ENCODE peak calls at places on chromosomes 2 and 18, in six cellular contexts. P, O, G, Z, U and H are unnamed samples.

GRCh38 chr2:86072271-86072858 is 33.3 kb downstream of the POLR1A start:
- DNase-seq in P (peak), Z (no peak), G (no peak), O (no peak), U (peak), H (peak)

GRCh38 chr2:211568439-211568838 is 970.2 kb downstream of the ERBB4 start:
- DNase-seq in O (no peak), P (no peak), U (no peak), Z (no peak), G (no peak), H (no peak)

GRCh38 chr2:29562319-29562718 is 359.1 kb downstream of the ALK start:
- DNase-seq in O (no peak), G (peak), Z (no peak), U (no peak), P (no peak), H (no peak)

GRCh38 chr18:45254683-45255082 is 360.6 kb upstream of the SLC14A2 start:
- DNase-seq in O (no peak), U (peak), Z (no peak), P (peak), G (no peak), H (peak)

GRCh38 chr18:34723143-34723542 is 13.0 kb downstream of the DTNA start:
- DNase-seq in Z (no peak), G (no peak), P (no peak), O (no peak), U (no peak), H (no peak)

GRCh38 chr2:67243919-67244318 is 153.2 kb upstream of the ETAA1 start:
- DNase-seq in G (no peak), U (no peak), Z (no peak), P (no peak), O (no peak), H (no peak)

GRCh38 chr18:79856119-79857080 is 58.7 kb downstream of the KCNG2 start:
- DNase-seq in G (peak), U (peak), P (no peak), Z (no peak), O (no peak), H (no peak)

GRCh38 chr2:1690056-1690775 is 54.1 kb downstream of the PXDN start:
- DNase-seq in O (no peak), Z (no peak), P (no peak), U (no peak), G (no peak), H (no peak)

GRCh38 chr2:177589191-177589590 is 196.6 kb downstream of the AGPS start:
- DNase-seq in O (no peak), Z (no peak), U (no peak), G (no peak), P (no peak), H (no peak)

GRCh38 chr18:62033756-62034155 is 140.9 kb upstream of the RNF152 start:
- DNase-seq in O (no peak), G (no peak), Z (no peak), U (no peak), P (no peak), H (no peak)

GRCh38 chr18:46207985-46208384 is 103.8 kb downstream of the HAUS1 start:
- DNase-seq in O (no peak), G (no peak), U (no peak), Z (no peak), P (no peak), H (no peak)

GRCh38 chr2:10294077-10294476 is 8.6 kb upstream of the HPCAL1 start:
- DNase-seq in G (no peak), Z (no peak), O (no peak), P (no peak), U (no peak), H (no peak)

GRCh38 chr2:45190481-45190880 is 181.2 kb upstream of the SIX2 start:
- DNase-seq in O (no peak), P (no peak), Z (no peak), U (no peak), G (peak), H (peak)

GRCh38 chr2:3244486-3244885 is 133.1 kb downstream of the EIPR1 start:
- DNase-seq in P (no peak), U (no peak), Z (no peak), O (no peak), G (no peak), H (no peak)

GRCh38 chr2:61090386-61090921 is 24.8 kb downstream of the SANBR start:
- DNase-seq in U (no peak), G (peak), Z (no peak), O (no peak), P (no peak), H (no peak)

GRCh38 chr2:63669596-63669995 is 80.8 kb downstream of the MDH1 start:
- DNase-seq in G (peak), P (no peak), U (no peak), O (no peak), Z (no peak), H (no peak)

GRCh38 chr2:195590199-195590865 is 66.7 kb upstream of the SLC39A10 start:
- DNase-seq in U (no peak), O (no peak), G (no peak), Z (no peak), P (no peak), H (no peak)

GRCh38 chr2:226699321-226699720 is 100.3 kb downstream of the IRS1 start:
- DNase-seq in Z (no peak), U (peak), O (no peak), P (peak), G (peak), H (peak)

GRCh38 chr2:124264496-124265160 is 239.5 kb downstream of the CNTNAP5 start:
- DNase-seq in G (no peak), O (no peak), U (no peak), P (no peak), Z (no peak), H (no peak)

GRCh38 chr18:8052237-8052701 is 485.2 kb downstream of the PTPRM start:
- DNase-seq in O (peak), P (no peak), Z (no peak), G (peak), U (no peak), H (no peak)

GRCh38 chr2:15943914-15944313 is 3.6 kb downstream of the MYCN start:
- DNase-seq in O (no peak), U (no peak), G (no peak), P (no peak), Z (no peak), H (no peak)

GRCh38 chr2:62199392-62200125 is 3.6 kb downstream of the B3GNT2 start:
- DNase-seq in U (no peak), O (no peak), G (peak), P (no peak), Z (no peak), H (no peak)

GRCh38 chr18:57666818-57667497 is 45.3 kb upstream of the NARS1 start:
- DNase-seq in U (no peak), O (peak), P (no peak), G (peak), Z (no peak), H (no peak)

GRCh38 chr18:22467760-22468553 is 50.2 kb upstream of the CTAGE1 start:
- DNase-seq in G (peak), P (peak), O (peak), Z (no peak), U (peak), H (peak)

GRCh38 chr2:184692137-184692734 is 93.9 kb downstream of the ZNF804A start:
- DNase-seq in G (no peak), U (no peak), P (no peak), O (no peak), Z (no peak), H (no peak)

DNA sequence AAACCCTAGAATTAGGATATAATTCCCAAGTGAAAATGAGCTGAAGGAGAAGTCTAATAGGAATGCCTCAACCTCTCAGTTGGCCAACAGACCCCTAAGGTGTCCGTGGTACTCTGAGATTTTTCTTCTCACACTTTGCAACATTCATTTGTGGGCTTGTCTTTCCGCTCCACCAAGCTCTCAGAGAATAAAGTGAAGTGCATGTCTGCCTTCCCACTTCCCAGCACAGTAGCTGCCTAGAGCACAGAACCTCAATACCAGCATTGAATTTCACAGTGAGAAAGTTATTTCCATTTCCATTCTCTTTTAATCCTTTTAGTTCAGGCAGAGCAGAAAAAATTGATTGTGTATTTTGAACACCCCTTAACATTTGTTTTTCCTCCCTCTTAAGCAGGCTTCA is 451.8 kb downstream of the TGIF1 start:
- DNase-seq in U (no peak), P (no peak), G (no peak), O (no peak), Z (no peak), H (no peak)
- H3K27ac ChIP-seq in U (no peak), P (no peak), G (no peak), O (no peak), Z (no peak), H (no peak)

GRCh38 chr2:241272722-241273551 is 42.5 kb downstream of the HDLBP start:
- DNase-seq in P (peak), U (peak), Z (peak), G (peak), O (peak), H (peak)
- H3K27ac ChIP-seq in P (peak), U (peak), Z (no peak), G (peak), O (peak), H (peak)

DNA sequence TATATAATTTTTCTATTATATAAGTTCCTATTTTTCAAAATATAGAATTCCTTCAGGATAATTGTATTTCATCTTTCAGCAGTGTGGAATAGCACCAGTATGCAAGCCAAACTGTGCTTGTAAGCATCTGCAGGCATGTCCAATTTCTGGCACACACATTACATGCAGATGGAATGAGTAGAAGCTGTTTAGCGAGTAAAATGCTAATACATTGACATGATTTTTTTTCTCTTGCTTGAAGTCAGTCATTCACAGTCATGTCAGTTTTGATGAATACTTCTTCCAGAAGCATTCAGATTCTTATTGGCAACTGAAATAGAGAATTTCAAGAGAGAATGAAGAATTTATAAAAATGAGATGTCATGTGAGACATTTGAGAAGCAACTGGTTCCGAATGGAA is 109.4 kb downstream of the CERS6 start:
- DNase-seq in G (no peak), O (no peak), P (no peak), Z (no peak), U (no peak), H (no peak)
- H3K27ac ChIP-seq in G (no peak), O (no peak), P (no peak), Z (no peak), U (no peak), H (no peak)

GRCh38 chr2:68769586-68770270 is 35.1 kb downstream of the ARHGAP25 start:
- DNase-seq in U (no peak), O (peak), G (no peak), P (no peak), Z (no peak), H (no peak)

GRCh38 chr2:68768951-68769350 is 34.3 kb downstream of the ARHGAP25 start:
- DNase-seq in U (no peak), G (no peak), P (no peak), O (no peak), Z (no peak), H (no peak)

GRCh38 chr2:68772109-68772508 is 37.5 kb downstream of the ARHGAP25 start:
- DNase-seq in G (no peak), O (no peak), U (no peak), Z (no peak), P (no peak), H (no peak)

GRCh38 chr2:68770271-68771111 is 35.9 kb downstream of the ARHGAP25 start:
- DNase-seq in G (no peak), O (no peak), U (no peak), Z (no peak), P (no peak), H (no peak)

GRCh38 chr2:68771211-68771721 is 36.7 kb downstream of the ARHGAP25 start:
- DNase-seq in G (peak), O (no peak), Z (no peak), U (no peak), P (no peak), H (no peak)
- H3K27ac ChIP-seq in G (no peak), O (no peak), Z (peak), U (peak), P (no peak), H (peak)

GRCh38 chr2:43298496-43298895 is 72.1 kb upstream of the ZFP36L2 start:
- DNase-seq in O (no peak), P (no peak), Z (no peak), U (no peak), G (no peak), H (no peak)

GRCh38 chr2:43292851-43293743 is 66.7 kb upstream of the ZFP36L2 start:
- DNase-seq in O (no peak), P (no peak), Z (no peak), U (no peak), G (no peak), H (no peak)

GRCh38 chr2:43294973-43295603 is 68.7 kb upstream of the ZFP36L2 start:
- DNase-seq in O (no peak), P (no peak), Z (no peak), U (no peak), G (no peak), H (no peak)

GRCh38 chr2:43292297-43292696 is 65.9 kb upstream of the ZFP36L2 start:
- DNase-seq in G (no peak), Z (no peak), O (no peak), P (no peak), U (no peak), H (no peak)

GRCh38 chr2:43293744-43294695 is 67.6 kb upstream of the ZFP36L2 start:
- DNase-seq in O (peak), P (peak), Z (peak), G (peak), U (no peak), H (no peak)
- H3K27ac ChIP-seq in O (peak), P (peak), Z (no peak), G (peak), U (peak), H (peak)

GRCh38 chr2:114659895-114660294 is 217.5 kb downstream of the DPP10 start:
- DNase-seq in P (no peak), Z (no peak), U (no peak), O (no peak), G (no peak), H (no peak)

DNA sequence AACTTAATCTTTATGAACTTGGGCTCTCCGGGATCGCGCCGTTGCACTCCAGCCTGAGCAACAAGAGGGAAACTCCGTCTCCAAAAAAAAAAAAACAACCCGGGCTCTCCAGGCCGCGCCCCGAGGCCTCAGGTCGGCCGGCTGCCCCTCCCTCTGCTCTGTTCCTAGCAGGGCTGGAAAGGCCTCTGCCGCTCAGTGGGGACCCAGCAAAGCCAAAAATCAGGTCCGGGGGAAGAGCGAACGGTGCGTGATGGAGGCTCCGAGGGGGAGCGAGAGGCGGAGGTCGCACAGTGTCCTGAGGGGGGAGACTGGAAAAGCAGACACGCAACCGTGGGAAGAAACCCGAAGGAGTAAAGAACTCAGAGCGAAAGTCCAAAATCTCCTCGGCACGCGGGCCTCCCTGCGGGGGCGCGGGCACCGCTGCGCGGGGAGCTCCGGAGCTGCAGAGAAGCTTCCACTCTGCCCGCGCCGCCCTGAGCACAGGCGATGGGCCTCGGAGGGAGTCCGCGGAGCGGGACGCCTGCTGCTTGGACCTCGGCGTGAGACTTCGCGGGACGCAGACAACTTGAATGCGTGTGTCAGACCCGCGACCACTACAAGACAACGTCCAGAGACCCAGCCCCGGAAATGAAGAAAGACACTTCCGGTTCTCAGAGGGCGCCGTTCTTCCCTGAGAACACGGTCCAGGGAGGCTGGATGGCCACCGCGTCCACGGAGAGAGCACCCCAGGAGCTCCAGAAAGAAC is 219.7 kb downstream of the DPP10 start:
- DNase-seq in P (no peak), Z (no peak), U (peak), G (no peak), O (no peak), H (peak)
- H3K27ac ChIP-seq in P (no peak), Z (no peak), U (no peak), G (no peak), O (no peak), H (no peak)

GRCh38 chr2:144713410-144713809 is 193.5 kb upstream of the ZEB2 start:
- DNase-seq in Z (no peak), U (no peak), O (no peak), G (no peak), P (no peak), H (no peak)
- H3K27ac ChIP-seq in Z (no peak), U (peak), O (no peak), G (no peak), P (no peak), H (no peak)

DNA sequence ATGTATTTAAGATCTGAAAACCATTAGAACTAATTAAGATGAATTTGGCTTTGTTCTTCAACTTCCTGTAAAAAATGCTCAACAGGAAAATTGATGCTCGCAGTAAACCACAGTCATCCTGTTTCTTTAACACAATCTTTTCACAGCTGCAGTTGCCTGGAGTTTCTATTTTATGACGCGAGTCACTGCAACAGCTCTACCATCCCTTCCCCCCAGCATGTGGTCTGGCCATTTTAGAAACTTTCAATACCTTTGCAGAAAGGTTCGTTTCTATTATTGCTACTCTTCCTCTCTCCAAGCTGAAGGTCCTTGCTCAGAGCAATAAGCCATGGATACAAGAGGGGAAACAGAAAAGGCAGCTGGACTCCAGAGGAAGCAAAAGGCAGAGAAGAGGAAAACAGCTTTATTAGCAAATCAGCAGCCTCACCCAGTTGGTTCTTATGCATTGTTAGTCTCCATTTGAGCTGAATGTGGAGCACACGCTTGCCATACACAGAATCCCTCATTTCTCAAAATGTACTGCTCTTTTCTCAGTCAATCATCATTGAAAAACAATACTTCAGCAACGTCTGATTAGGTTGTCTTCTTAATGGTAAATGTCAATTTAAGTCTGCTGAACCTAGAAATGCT is 3.9 kb downstream of the WIPF1 start:
- DNase-seq in O (no peak), U (no peak), Z (peak), P (no peak), G (peak), H (no peak)
- H3K27ac ChIP-seq in O (no peak), U (peak), Z (peak), P (peak), G (peak), H (peak)

GRCh38 chr2:180006236-180006635 is 861 bp downstream of the CWC22 start:
- DNase-seq in P (no peak), U (no peak), O (no peak), G (no peak), Z (no peak), H (no peak)
- H3K27ac ChIP-seq in P (peak), U (peak), O (peak), G (peak), Z (peak), H (peak)